ENCODE peak calls at places on chromosomes 1 and 21, in four cellular contexts. C, Y, Q and P are unnamed samples.
A peak's percentile ranks its signal among the peaks of the same experiment; 100 is the strongest.

GRCh38 chr1:29864431-29865022 is 628.2 kb downstream of the PTPRU start:
- DNase-seq in C (no peak), Y (no peak), Q (no peak), P (no peak)

GRCh38 chr1:73943270-73943669 is 254.7 kb downstream of the LRRIQ3 start:
- DNase-seq in C (no peak), Y (no peak), Q (no peak), P (no peak)

GRCh38 chr1:21841852-21842466 is 29.9 kb downstream of the LDLRAD2 start:
- DNase-seq in C (no peak), Y (no peak), Q (peak; percentile 69), P (peak; percentile 62)

GRCh38 chr1:234545512-234546386 is 64.2 kb downstream of the IRF2BP2 start:
- DNase-seq in C (no peak), Y (no peak), Q (no peak), P (peak; percentile 47)

GRCh38 chr1:164786980-164787833 is 228.2 kb downstream of the PBX1 start:
- DNase-seq in C (peak; percentile 89), Y (peak; percentile 85), Q (no peak), P (peak; percentile 90)

GRCh38 chr1:29211086-29212030 is 19.4 kb downstream of the MECR start:
- DNase-seq in C (no peak), Y (no peak), Q (no peak), P (no peak)

GRCh38 chr1:154791292-154792278 is 78.5 kb downstream of the KCNN3 start:
- DNase-seq in C (no peak), Y (peak; percentile 50), Q (no peak), P (no peak)

GRCh38 chr1:56578664-56578962 is 750 bp downstream of the PLPP3 start:
- DNase-seq in C (peak; percentile 73), Y (no peak), Q (peak; percentile 90), P (no peak)

GRCh38 chr1:44677201-44677520 is 2.6 kb downstream of the ARMH1 start:
- DNase-seq in C (no peak), Y (no peak), Q (no peak), P (no peak)

GRCh38 chr1:16202281-16203210 is 9.9 kb downstream of the ARHGEF19 start:
- DNase-seq in C (no peak), Y (no peak), Q (peak; percentile 66), P (no peak)

GRCh38 chr1:8660455-8660854 is 157.0 kb downstream of the RERE start:
- DNase-seq in C (peak; percentile 46), Y (no peak), Q (no peak), P (no peak)

GRCh38 chr1:5494518-5494917 is 497.7 kb downstream of the NPHP4 start:
- DNase-seq in C (no peak), Y (no peak), Q (no peak), P (no peak)

GRCh38 chr1:55544826-55545225 is 329.7 kb upstream of the USP24 start:
- DNase-seq in C (no peak), Y (no peak), Q (no peak), P (no peak)

GRCh38 chr1:79161077-79161476 is 154.5 kb upstream of the ADGRL4 start:
- DNase-seq in C (no peak), Y (no peak), Q (no peak), P (no peak)

GRCh38 chr21:44263221-44263671 is 1.5 kb upstream of the DNMT3L start:
- DNase-seq in C (peak; percentile 31), Y (no peak), Q (peak; percentile 61), P (peak; percentile 61)

GRCh38 chr1:20565234-20565633 is 12.9 kb downstream of the FAM43B start:
- DNase-seq in C (no peak), Y (no peak), Q (no peak), P (no peak)

GRCh38 chr1:8096105-8097011 is 70.2 kb upstream of the ERRFI1 start:
- DNase-seq in C (no peak), Y (no peak), Q (no peak), P (no peak)

GRCh38 chr1:70518106-70518505 is 107.0 kb downstream of the CTH start:
- DNase-seq in C (no peak), Y (no peak), Q (no peak), P (no peak)

DNA sequence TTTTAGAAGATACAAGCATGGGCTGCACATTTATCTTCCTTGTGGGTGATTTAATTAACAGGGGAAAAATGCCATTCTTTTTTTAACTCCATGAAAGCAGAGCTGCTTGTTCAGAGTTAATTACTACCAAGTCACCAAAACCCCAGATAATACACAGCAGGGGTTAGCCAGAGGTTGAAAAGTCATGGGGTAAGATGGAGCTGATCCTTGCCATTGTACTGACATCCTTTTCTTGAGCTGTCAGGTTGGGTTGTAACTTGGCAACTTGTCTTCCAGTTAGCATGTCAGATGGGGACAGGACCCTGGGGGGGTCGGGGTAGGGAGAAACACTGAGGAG is 257.2 kb upstream of the HOOK1 start:
- DNase-seq in C (no peak), Y (no peak), Q (no peak), P (no peak)
- TF ChIP-seq EP300 in C (no peak), Y (no peak), Q (no peak), P (no peak)

GRCh38 chr1:222104097-222104496 is 362.2 kb upstream of the DUSP10 start:
- DNase-seq in C (no peak), Y (no peak), Q (no peak), P (no peak)
- H3K4me3 ChIP-seq in C (no peak overlapping the region), Y (no peak overlapping the region), Q (no peak overlapping the region), P (no peak overlapping the region)

DNA sequence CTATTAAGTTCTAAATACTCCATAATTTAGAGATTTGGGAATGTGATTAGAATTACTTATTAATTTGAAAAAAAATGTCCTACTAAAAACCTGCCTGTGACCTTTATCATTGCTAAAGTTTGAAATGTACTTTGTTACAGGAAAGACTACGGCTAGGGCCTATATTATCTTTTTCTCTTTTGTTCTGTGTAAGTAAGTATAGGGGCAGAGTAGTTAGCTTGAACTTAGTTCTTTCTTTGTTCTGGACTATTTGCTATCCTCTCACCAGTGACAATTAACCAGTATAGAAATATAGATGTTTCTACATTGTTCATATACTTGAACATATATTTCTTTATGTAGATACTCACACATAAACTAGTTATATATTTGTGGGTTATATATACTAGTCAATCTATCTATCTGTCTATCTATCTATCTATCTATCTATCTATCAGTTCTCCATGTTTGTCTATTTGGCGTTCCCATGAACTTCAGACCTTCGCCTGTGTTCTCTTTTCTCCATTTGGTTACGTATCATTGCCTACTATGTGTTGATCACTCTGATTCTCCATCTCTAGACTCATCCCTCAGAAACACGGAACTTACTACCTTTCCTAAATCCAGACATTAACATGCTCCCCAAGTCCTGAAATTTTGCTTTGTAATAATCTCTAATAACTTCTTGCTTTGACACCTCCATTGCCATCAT is 3.3 kb downstream of the PTPRC start:
- DNase-seq in C (no peak), Y (no peak), Q (no peak), P (no peak)
- H3K4me1 ChIP-seq in C (no peaks in the 10 kb centered on the region), Y (no peaks in the 10 kb centered on the region), Q (no peaks in the 10 kb centered on the region), P (no peaks in the 10 kb centered on the region)

GRCh38 chr1:41110721-41111120 is 89.2 kb upstream of the SLFNL1 start:
- DNase-seq in C (no peak), Y (no peak), Q (no peak), P (no peak)

GRCh38 chr1:41103761-41104160 is 82.2 kb upstream of the SLFNL1 start:
- DNase-seq in C (no peak), Y (no peak), Q (no peak), P (no peak)

GRCh38 chr1:41108696-41109284 is 87.3 kb upstream of the SLFNL1 start:
- DNase-seq in C (no peak), Y (no peak), Q (no peak), P (no peak)

GRCh38 chr1:41109316-41110263 is 88.1 kb upstream of the SLFNL1 start:
- DNase-seq in C (peak; percentile 49), Y (peak; percentile 49), Q (no peak), P (no peak)
- TF ChIP-seq EP300 in C (peak; percentile 72), Y (peak; percentile 60), Q (peak; percentile 64), P (peak; percentile 60)

GRCh38 chr1:222946436-222946835 is 131.6 kb downstream of the DISP1 start:
- DNase-seq in C (no peak), Y (no peak), Q (no peak), P (no peak)
- H3K4me3 ChIP-seq in C (no peak overlapping the region), Y (no peak overlapping the region), Q (no peak overlapping the region), P (no peak overlapping the region)

GRCh38 chr1:6621429-6622391 is 3.0 kb upstream of the THAP3 start:
- DNase-seq in C (no peak), Y (no peak), Q (peak; percentile 72), P (no peak)

GRCh38 chr1:6625579-6626149 is 996 bp downstream of the THAP3 start:
- DNase-seq in C (no peak), Y (peak; percentile 38), Q (no peak), P (no peak)

GRCh38 chr1:6624712-6625578 is at the start of gene THAP3:
- DNase-seq in C (peak; percentile 91), Y (peak; percentile 87), Q (peak; percentile 98), P (peak; percentile 95)

GRCh38 chr1:6623269-6623965 is 1.3 kb upstream of the THAP3 start:
- DNase-seq in C (no peak), Y (no peak), Q (no peak), P (no peak)

DNA sequence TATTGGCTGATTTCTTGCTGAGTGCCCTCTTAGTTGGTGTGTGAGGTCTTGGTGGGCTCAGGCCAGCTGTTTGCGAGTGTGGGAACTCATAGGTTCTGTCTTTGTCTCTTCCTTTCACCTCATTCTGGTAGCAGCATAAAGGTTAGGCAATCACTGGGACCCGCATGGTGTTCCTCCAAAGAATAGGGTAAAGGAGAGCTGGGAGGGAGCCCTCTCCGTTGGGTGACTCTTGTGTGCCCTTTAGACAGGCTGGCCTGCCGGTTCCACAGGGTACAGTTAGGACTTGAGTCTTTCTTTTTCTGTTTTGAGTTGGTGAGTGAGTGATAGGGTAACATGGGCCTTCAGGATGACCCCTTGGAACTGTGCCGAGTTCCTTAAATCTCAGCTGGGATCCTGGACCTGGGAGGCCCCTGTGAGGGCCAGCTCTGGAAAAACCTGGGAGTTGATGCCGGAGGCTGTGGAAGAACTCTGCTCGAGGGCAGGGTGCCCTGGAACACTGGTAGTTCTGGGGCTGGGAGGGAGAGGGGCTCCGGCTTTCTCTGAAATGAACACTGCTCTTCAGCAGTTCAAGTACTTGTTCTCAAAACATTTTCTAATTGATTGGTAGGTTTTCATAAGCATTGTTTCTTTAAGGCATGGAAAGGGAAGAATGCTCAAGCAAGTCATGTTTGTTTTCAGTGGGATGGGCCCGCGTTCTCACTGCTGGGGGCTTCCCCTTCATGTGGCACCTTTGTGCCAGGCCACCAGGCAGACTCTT is 2.1 kb upstream of the THAP3 start:
- DNase-seq in C (no peak), Y (no peak), Q (no peak), P (no peak)
- H3K4me1 ChIP-seq in C (peaks cover 8% of the 10 kb centered on the region), Y (peaks cover 37% of the 10 kb centered on the region), Q (peaks cover 22% of the 10 kb centered on the region), P (peaks cover 22% of the 10 kb centered on the region)

GRCh38 chr1:116260621-116261020 is 112.4 kb upstream of the ATP1A1 start:
- DNase-seq in C (no peak), Y (no peak), Q (no peak), P (no peak)

GRCh38 chr1:116262207-116262994 is 110.6 kb upstream of the ATP1A1 start:
- DNase-seq in C (no peak), Y (no peak), Q (no peak), P (no peak)

GRCh38 chr1:116260096-116260495 is 112.9 kb upstream of the ATP1A1 start:
- DNase-seq in C (no peak), Y (no peak), Q (no peak), P (no peak)

GRCh38 chr1:116259665-116260064 is 113.4 kb upstream of the ATP1A1 start:
- DNase-seq in C (no peak), Y (no peak), Q (no peak), P (no peak)

DNA sequence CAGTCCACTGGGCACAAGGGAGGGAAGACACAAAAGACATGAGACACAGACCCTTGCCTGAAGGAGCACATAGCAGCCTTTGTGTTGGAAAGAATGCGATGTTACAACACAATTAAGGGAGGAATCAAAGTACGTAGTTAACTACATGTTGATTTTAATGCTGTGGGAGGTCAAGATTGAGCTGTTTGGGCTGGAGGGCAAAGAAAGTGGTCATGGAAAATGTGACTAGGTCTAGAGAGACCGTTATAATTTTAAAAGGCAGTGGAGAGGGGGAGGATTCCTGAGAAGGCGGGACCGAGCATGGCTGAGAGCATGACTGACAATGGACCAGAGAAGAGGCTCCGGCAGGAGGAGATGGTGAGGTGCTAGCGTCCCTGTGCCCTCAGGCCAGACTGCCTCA is 111.8 kb upstream of the ATP1A1 start:
- DNase-seq in C (no peak), Y (no peak), Q (no peak), P (no peak)
- TF ChIP-seq EP300 in C (no peak), Y (no peak), Q (no peak), P (no peak)